ENCODE peak calls at places on chromosomes 2 and 18, in four cellular contexts. T is RCC 7860, P is GDM1, U is anterior cingulate cortex. L is an unnamed sample.

GRCh38 chr2:45134014-45134413 is 124.8 kb upstream of the SIX2 start:
- DNase-seq in P (no peak), T (no peak), U (no peak), L (peak; percentile 31)

GRCh38 chr2:132824716-132825115 is 154.7 kb upstream of the LYPD1 start:
- DNase-seq in T (peak; percentile 54), P (no peak), U (no peak), L (no peak)

GRCh38 chr2:225008935-225009334 is 33.3 kb downstream of the DOCK10 start:
- DNase-seq in T (no peak), P (no peak), U (no peak), L (no peak)

GRCh38 chr2:158717366-158718195 is 77.5 kb upstream of the DAPL1 start:
- DNase-seq in P (no peak), T (no peak), U (no peak), L (no peak)

GRCh38 chr18:74082476-74083070 is 65.1 kb downstream of the FBXO15 start:
- DNase-seq in P (no peak), T (peak; percentile 21), U (peak; percentile 8), L (peak; percentile 56)

GRCh38 chr18:37546023-37546537 is 19.5 kb downstream of the CELF4 start:
- DNase-seq in U (no peak), P (no peak), T (no peak), L (no peak)

GRCh38 chr2:18903750-18904149 is 314.4 kb upstream of the NT5C1B start:
- DNase-seq in T (peak; percentile 42), U (no peak), P (no peak), L (no peak)

GRCh38 chr18:69397096-69397495 is 3.6 kb upstream of the DOK6 start:
- DNase-seq in T (no peak), P (no peak), U (no peak), L (no peak)

GRCh38 chr2:201964631-201965206 is 68.9 kb upstream of the FZD7 start:
- DNase-seq in P (peak; percentile 35), U (no peak), T (no peak), L (no peak)

GRCh38 chr2:8761529-8762164 is 75.8 kb downstream of the KIDINS220 start:
- DNase-seq in U (no peak), T (peak; percentile 32), P (no peak), L (peak; percentile 5)

GRCh38 chr2:197137826-197138480 is 172.6 kb downstream of the ANKRD44 start:
- DNase-seq in T (no peak), U (no peak), P (no peak), L (no peak)

GRCh38 chr2:96800762-96801463 is 15.2 kb upstream of the CNNM3 start:
- DNase-seq in P (peak; percentile 48), T (peak; percentile 36), U (peak; percentile 36), L (no peak)

GRCh38 chr2:30628341-30628740 is 178.9 kb downstream of the CAPN13 start:
- DNase-seq in P (no peak), T (peak; percentile 35), U (no peak), L (no peak)

GRCh38 chr2:144501118-144501517 is 18.8 kb downstream of the ZEB2 start:
- DNase-seq in U (no peak), P (no peak), T (no peak), L (no peak)

GRCh38 chr2:174802459-174802858 is 38.2 kb upstream of the CHRNA1 start:
- DNase-seq in U (no peak), P (no peak), T (no peak), L (no peak)

GRCh38 chr2:179106342-179107178 is 56.6 kb upstream of the CCDC141 start:
- DNase-seq in U (no peak), T (peak; percentile 90), P (no peak), L (no peak)

GRCh38 chr2:131023758-131024157 is 69.5 kb downstream of the FAM168B start:
- DNase-seq in U (no peak), P (no peak), T (no peak), L (no peak)

GRCh38 chr2:150095361-150095760 is 392.1 kb downstream of the RND3 start:
- DNase-seq in U (no peak), P (no peak), T (no peak), L (no peak)

GRCh38 chr2:109659356-109660045 is 45.3 kb downstream of the SOWAHC start:
- DNase-seq in T (no peak), P (no peak), U (no peak), L (no peak)

GRCh38 chr2:20583425-20583881 is 67.4 kb downstream of the HS1BP3 start:
- DNase-seq in T (no peak), U (no peak), P (no peak), L (no peak)

GRCh38 chr2:29463181-29463900 is 348.1 kb downstream of the CLIP4 start:
- DNase-seq in T (peak; percentile 30), P (no peak), U (no peak), L (no peak)

GRCh38 chr2:101770672-101771071 is 73.2 kb downstream of the MAP4K4 start:
- DNase-seq in U (no peak), T (peak; percentile 29), P (peak; percentile 27), L (peak; percentile 17)